ENCODE peak calls at places on chromosomes 6 and 20, in ten cellular contexts. V is uterus, E is prostate gland, M is brain microvascular endothelial cell, L is ovary, G is adrenal gland, Q is heart left ventricle, O is HCT116, A is IMR-90, C is stomach. X is an unnamed sample.

GRCh38 chr20:49591217-49591865 is 23.4 kb upstream of the PTGIS start:
- DNase-seq in M (peak; percentile 47), A (peak; percentile 70), V (peak; percentile 75), E (no peak), G (no peak), O (no peak), C (no peak), Q (no peak), L (no peak), X (no peak)

GRCh38 chr6:69696273-69696672 is 100.5 kb downstream of the LMBRD1 start:
- DNase-seq in E (no peak), A (peak; percentile 5), V (no peak), L (no peak), O (peak; percentile 8), G (no peak), M (no peak), C (no peak), Q (no peak), X (no peak)

GRCh38 chr20:25987073-25987927 is 290.6 kb upstream of the ZNF337 start:
- DNase-seq in E (no peak), M (peak; percentile 35), L (peak; percentile 58), C (no peak), G (no peak), Q (peak; percentile 43), V (peak; percentile 25), O (no peak), A (peak; percentile 10), X (no peak)

GRCh38 chr6:123091896-123092271 is 95.8 kb downstream of the CLVS2 start:
- DNase-seq in L (no peak), Q (no peak), E (no peak), G (no peak), C (no peak), M (no peak), V (no peak), O (no peak), A (no peak), X (no peak)

GRCh38 chr6:82030301-82030700 is 217.2 kb downstream of the IBTK start:
- DNase-seq in Q (no peak), C (no peak), O (no peak), G (no peak), E (peak; percentile 71), V (no peak), L (no peak), M (no peak), A (no peak), X (no peak)

GRCh38 chr6:139247618-139248017 is 44.2 kb downstream of the TXLNB start:
- DNase-seq in C (no peak), E (no peak), V (no peak), M (no peak), O (no peak), Q (no peak), A (no peak), L (no peak), G (no peak), X (no peak)

GRCh38 chr20:47743671-47744070 is 41.6 kb downstream of the SULF2 start:
- DNase-seq in L (no peak), V (no peak), A (no peak), O (no peak), Q (no peak), E (no peak), M (no peak), C (no peak), G (no peak), X (no peak)

GRCh38 chr20:20364016-20364746 is 3.7 kb upstream of the INSM1 start:
- DNase-seq in A (no peak), L (no peak), E (no peak), V (no peak), C (no peak), O (no peak), Q (no peak), M (no peak), G (no peak), X (no peak)

GRCh38 chr6:83092756-83093399 is 25.4 kb downstream of the DOP1A start:
- DNase-seq in O (no peak), L (no peak), G (no peak), C (no peak), E (no peak), M (no peak), A (peak; percentile 78), V (no peak), Q (no peak), X (no peak)

GRCh38 chr20:39986231-39986904 is 702.7 kb downstream of the MAFB start:
- DNase-seq in A (peak; percentile 28), M (peak; percentile 58), L (peak; percentile 29), V (peak; percentile 68), E (peak; percentile 20), O (no peak), Q (peak; percentile 49), G (peak; percentile 78), C (no peak), X (peak; percentile 31)

GRCh38 chr6:111471533-111471932 is 11.5 kb downstream of the REV3L start:
- DNase-seq in M (no peak), E (no peak), A (no peak), C (no peak), Q (no peak), G (no peak), V (no peak), O (no peak), L (no peak), X (no peak)

GRCh38 chr6:33700391-33701050 is 11.0 kb downstream of the UQCC2 start:
- DNase-seq in Q (peak; percentile 50), O (peak; percentile 65), V (peak; percentile 46), G (peak; percentile 60), M (peak; percentile 58), L (peak; percentile 64), E (peak; percentile 68), A (peak; percentile 70), C (peak; percentile 82), X (peak; percentile 73)

GRCh38 chr6:91490672-91491071 is 903.8 kb upstream of the MAP3K7 start:
- DNase-seq in L (no peak), G (no peak), C (no peak), V (no peak), E (no peak), M (no peak), Q (no peak), A (no peak), O (no peak), X (no peak)

GRCh38 chr20:24816431-24816830 is 132.6 kb upstream of the CST7 start:
- DNase-seq in V (no peak), L (no peak), A (no peak), G (no peak), C (no peak), E (no peak), O (no peak), Q (no peak), M (no peak), X (no peak)

GRCh38 chr6:6840831-6841263 is 252.3 kb downstream of the LY86 start:
- DNase-seq in M (no peak), C (no peak), A (no peak), L (no peak), O (no peak), E (no peak), Q (no peak), G (no peak), V (no peak), X (no peak)

GRCh38 chr6:136547336-136547735 is 2.9 kb downstream of the MAP7 start:
- DNase-seq in O (peak; percentile 21), Q (no peak), C (no peak), M (no peak), A (peak; percentile 63), L (no peak), V (no peak), G (no peak), E (no peak), X (no peak)

GRCh38 chr6:21331221-21331620 is 262.3 kb upstream of the SOX4 start:
- DNase-seq in Q (peak; percentile 41), L (no peak), V (peak; percentile 33), O (no peak), A (no peak), C (no peak), G (no peak), M (no peak), E (peak; percentile 9), X (no peak)

GRCh38 chr20:41004561-41005360 is 23.9 kb upstream of the TOP1 start:
- DNase-seq in G (no peak), L (no peak), E (no peak), M (no peak), O (no peak), A (peak; percentile 44), Q (no peak), C (peak; percentile 39), V (no peak), X (no peak)

DNA sequence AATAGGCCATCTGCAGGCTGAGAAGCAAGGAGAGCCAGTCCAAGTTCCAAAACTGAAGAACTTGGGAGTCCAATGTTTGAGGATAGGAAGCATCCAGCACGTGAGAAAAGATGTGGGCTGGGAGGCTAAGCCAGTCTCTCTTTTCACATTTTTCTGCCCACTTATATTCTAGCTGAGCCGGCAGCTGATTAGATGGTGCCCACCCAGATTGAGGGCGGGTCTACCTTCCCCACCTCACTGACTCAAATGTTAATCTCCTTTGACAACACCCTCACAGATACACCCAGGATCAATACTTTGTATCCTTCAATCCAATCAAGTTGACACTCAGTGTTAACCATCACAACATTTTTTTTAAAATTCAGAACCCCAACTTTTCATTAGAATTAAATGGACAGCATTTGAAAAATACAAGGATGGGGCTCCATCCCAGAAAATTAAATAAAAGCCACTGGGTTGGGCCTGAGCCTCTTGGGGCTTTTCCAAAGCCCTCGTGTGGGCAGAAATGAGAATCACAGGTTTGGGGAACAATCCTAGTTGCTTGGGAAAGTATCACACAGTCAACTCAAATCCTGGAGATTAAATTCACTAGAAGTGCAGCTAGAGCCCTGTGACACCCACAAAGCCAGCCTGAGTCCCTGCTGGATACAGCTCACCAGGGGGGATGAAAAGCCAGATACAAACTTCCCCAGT is 2.2 kb downstream of the CLDN20 start:
- DNase-seq in E (no peak), A (no peak), O (no peak), M (no peak), Q (no peak), G (no peak), C (no peak), V (no peak), L (no peak), X (no peak)
- TF ChIP-seq CTCF in E (no peak), A (peak; percentile 3), O (peak; percentile 25), M (peak; percentile 34), Q (no peak), G (no peak), C (no peak), V (no peak), L (no peak), X (no peak)

GRCh38 chr20:57451759-57452661 is 60.8 kb downstream of the RBM38 start:
- DNase-seq in A (no peak), G (no peak), O (no peak), C (no peak), E (no peak), M (no peak), Q (peak; percentile 49), L (no peak), V (no peak), X (no peak)
- H3K36me3 ChIP-seq in A (no peaks in the 10 kb centered on the region), G (no peaks in the 10 kb centered on the region), O (no peaks in the 10 kb centered on the region), C (no peaks in the 10 kb centered on the region), E (no peaks in the 10 kb centered on the region), M (no peaks in the 10 kb centered on the region), Q (no peaks in the 10 kb centered on the region), L (no peaks in the 10 kb centered on the region), V (no peaks in the 10 kb centered on the region), X (no peaks in the 10 kb centered on the region)

GRCh38 chr6:42566614-42567208 is 2.9 kb downstream of the UBR2 start:
- DNase-seq in L (no peak), G (no peak), V (no peak), M (no peak), C (no peak), Q (no peak), O (no peak), E (no peak), A (no peak), X (no peak)
- H3K27ac ChIP-seq in L (no peak overlapping the region), G (no peak overlapping the region), V (no peak overlapping the region), M (no peak overlapping the region), C (peak overlapping the region; percentile 98), Q (no peak overlapping the region), O (no peak overlapping the region), E (no peak overlapping the region), A (no peak overlapping the region), X (no peak overlapping the region)

GRCh38 chr6:40990301-40990700 is 48.7 kb downstream of the UNC5CL start:
- DNase-seq in Q (no peak), E (no peak), O (no peak), C (no peak), M (no peak), A (no peak), G (no peak), L (no peak), V (no peak), X (no peak)
- TF ChIP-seq CTCF in Q (no peak), E (no peak), O (peak; percentile 43), C (no peak), M (peak; percentile 50), A (peak; percentile 9), G (no peak), L (no peak), V (no peak), X (no peak)

X was measured in lung.